ENCODE peak calls at places on chromosomes 5 and 9, in seven cellular contexts. D is left ventricle myocardium inferior, K is NCI-H187, C is MCF 10A, I is breast epithelium, J is pancreas, S is natural killer cell. A is an unnamed sample.

GRCh38 chr9:35163413-35163812 is 1.6 kb downstream of the UNC13B start:
- DNase-seq in D (no peak), K (no peak), C (no peak), I (no peak), J (no peak), S (no peak), A (no peak)

GRCh38 chr5:168967882-168968620 is 332.9 kb downstream of the SLIT3 start:
- DNase-seq in D (no peak), K (no peak), C (no peak), I (no peak), J (no peak), S (no peak), A (no peak)

GRCh38 chr5:87853541-87853940 is 415.1 kb downstream of the TMEM161B start:
- DNase-seq in D (no peak), K (no peak), C (no peak), I (no peak), J (no peak), S (no peak), A (no peak)

GRCh38 chr5:76737131-76737556 is 21.2 kb downstream of the F2R start:
- DNase-seq in D (no peak), K (no peak), C (no peak), I (no peak), J (no peak), S (no peak), A (no peak)

GRCh38 chr9:10614201-10614870 is 1.5 kb upstream of the PTPRD start:
- DNase-seq in D (no peak), K (no peak), C (no peak), I (no peak), J (no peak), S (no peak), A (no peak)

GRCh38 chr5:78569441-78569840 is 79.1 kb downstream of the LHFPL2 start:
- DNase-seq in D (no peak), K (peak), C (peak), I (peak), J (peak), S (no peak), A (no peak)

GRCh38 chr9:19104528-19105282 is 2.0 kb upstream of the HAUS6 start:
- DNase-seq in D (no peak), K (no peak), C (no peak), I (no peak), J (no peak), S (no peak), A (no peak)

GRCh38 chr5:58649716-58650115 is 66.8 kb downstream of the RAB3C start:
- DNase-seq in D (no peak), K (no peak), C (no peak), I (no peak), J (no peak), S (no peak), A (no peak)

GRCh38 chr5:109454726-109455505 is 45.1 kb upstream of the PJA2 start:
- DNase-seq in D (no peak), K (no peak), C (peak), I (no peak), J (no peak), S (no peak), A (no peak)